ENCODE peak calls at places on chromosomes 5 and 9, in five cellular contexts. T is breast epithelium, O is adrenal gland, Q is body of pancreas, H is H1. G is an unnamed sample.

GRCh38 chr9:131971482-131972074 is 108.1 kb downstream of the MED27 start:
- DNase-seq in T (no peak), O (no peak), Q (no peak), H (no peak), G (no peak)

GRCh38 chr5:116944171-116944570 is 369.5 kb upstream of the SEMA6A start:
- DNase-seq in T (no peak), O (no peak), Q (no peak), H (no peak), G (no peak)

GRCh38 chr9:8419871-8420270 is 620.3 kb upstream of the DMAC1 start:
- DNase-seq in T (no peak), O (no peak), Q (no peak), H (no peak), G (no peak)

GRCh38 chr5:7926720-7927119 is 57.8 kb downstream of the MTRR start:
- DNase-seq in T (no peak), O (no peak), Q (no peak), H (no peak), G (no peak)

GRCh38 chr5:156119692-156120091 is 207.3 kb upstream of the SGCD start:
- DNase-seq in T (no peak), O (no peak), Q (no peak), H (no peak), G (no peak)

GRCh38 chr5:109177227-109177626 is 232.5 kb downstream of the PJA2 start:
- DNase-seq in T (no peak), O (no peak), Q (no peak), H (no peak), G (no peak)

GRCh38 chr5:133818031-133818431 is 150.4 kb downstream of the C5orf15 start:
- DNase-seq in T (peak), O (peak), Q (peak), H (no peak), G (peak)

GRCh38 chr9:112575107-112575506 is 88.5 kb downstream of the KIAA1958 start:
- DNase-seq in T (no peak), O (no peak), Q (no peak), H (no peak), G (no peak)

GRCh38 chr9:74887041-74887980 is at the start of gene TRPM6:
- DNase-seq in T (peak), O (peak), Q (peak), H (peak), G (peak)

GRCh38 chr5:116896001-116896400 is 321.4 kb upstream of the SEMA6A start:
- DNase-seq in T (no peak), O (no peak), Q (no peak), H (no peak), G (no peak)

GRCh38 chr5:159893020-159893695 is 23.1 kb upstream of the ADRA1B start:
- DNase-seq in T (no peak), O (no peak), Q (no peak), H (no peak), G (no peak)

GRCh38 chr5:81778642-81779041 is 27.7 kb upstream of the SSBP2 start:
- DNase-seq in T (no peak), O (no peak), Q (no peak), H (no peak), G (no peak)

GRCh38 chr5:14447958-14448881 is 133.4 kb upstream of the OTULINL start:
- DNase-seq in T (no peak), O (no peak), Q (no peak), H (no peak), G (no peak)

GRCh38 chr5:14123974-14124482 is 19.1 kb upstream of the TRIO start:
- DNase-seq in T (no peak), O (no peak), Q (no peak), H (no peak), G (no peak)

DNA sequence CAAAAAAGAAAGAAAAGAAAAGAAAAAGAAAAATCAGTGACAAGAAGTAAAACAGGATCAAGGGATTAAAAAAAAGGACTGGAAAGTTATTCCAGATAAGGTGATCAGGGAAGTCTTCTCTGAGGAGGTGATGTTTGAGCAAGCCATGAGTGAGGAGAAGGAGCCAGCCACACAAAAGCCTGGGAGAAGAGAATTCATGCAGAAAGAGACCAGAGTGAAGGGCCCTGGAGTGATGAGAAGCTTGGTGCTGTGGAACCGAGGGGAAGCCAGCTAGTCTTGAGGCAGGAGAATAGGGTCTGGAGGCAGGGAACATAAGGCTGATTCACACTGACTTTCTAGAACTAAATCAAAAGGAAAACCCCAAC is 4.0 kb upstream of the EXOSC2 start:
- DNase-seq in T (no peak), O (no peak), Q (no peak), H (no peak), G (no peak)
- H3K4me3 ChIP-seq in T (peak), O (no peak), Q (no peak), H (no peak), G (peak)

GRCh38 chr9:4985376-4986266 is 549 bp downstream of the JAK2 start:
- DNase-seq in T (no peak), O (peak), Q (peak), H (no peak), G (peak)

GRCh38 chr9:4986291-4986690 is 1.2 kb downstream of the JAK2 start:
- DNase-seq in T (no peak), O (no peak), Q (no peak), H (no peak), G (no peak)

GRCh38 chr9:4983541-4984165 is 1.4 kb upstream of the JAK2 start:
- DNase-seq in T (no peak), O (peak), Q (no peak), H (no peak), G (no peak)

GRCh38 chr9:4984171-4984570 is 901 bp upstream of the JAK2 start:
- DNase-seq in T (no peak), O (no peak), Q (no peak), H (no peak), G (no peak)

DNA sequence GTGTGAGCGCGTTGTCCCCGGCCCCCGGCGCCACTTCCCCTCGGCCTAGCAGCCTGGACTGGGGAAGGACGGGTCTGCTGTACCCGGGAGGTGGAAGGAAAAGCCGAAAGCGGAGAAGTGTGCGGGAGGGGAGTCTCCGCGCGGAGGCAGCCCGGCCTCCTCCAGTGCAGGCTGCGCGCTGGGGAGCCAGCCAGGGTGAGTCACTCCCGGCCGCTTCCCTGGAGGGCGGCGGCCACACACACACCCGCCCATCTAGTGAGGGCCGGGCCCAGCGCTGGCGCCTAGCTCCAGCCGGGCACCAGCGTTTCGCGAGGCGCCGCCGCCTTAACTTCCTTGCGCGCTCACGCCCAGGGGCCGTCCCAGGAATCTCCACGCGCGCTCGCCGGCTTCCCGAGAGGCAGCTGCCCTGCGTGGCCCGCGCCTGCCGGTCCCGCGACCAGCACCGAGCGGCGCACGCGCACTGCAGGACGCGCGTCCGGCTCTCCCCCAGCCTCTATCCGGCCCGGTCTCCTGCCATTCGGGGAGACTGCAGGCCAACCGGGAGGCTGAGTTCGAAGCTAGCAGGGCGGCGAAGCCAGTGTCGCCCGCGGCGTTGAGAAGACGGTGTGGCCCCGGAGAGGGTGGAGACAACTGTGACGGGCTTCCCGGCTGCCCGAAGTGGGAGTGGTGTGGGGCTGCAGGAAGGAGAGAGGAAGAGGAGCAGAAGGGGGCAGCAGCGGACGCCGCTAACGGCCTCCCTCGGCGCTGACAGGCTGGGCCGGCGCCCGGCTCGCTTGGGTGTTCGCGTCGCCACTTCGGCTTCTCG is at the start of gene JAK2:
- DNase-seq in T (peak), O (peak), Q (peak), H (peak), G (peak)
- TF ChIP-seq POLR2A in T (peak), O (peak), Q (peak), H (peak), G (peak)

GRCh38 chr9:124505901-124506346 is 1.3 kb downstream of the NR5A1 start:
- DNase-seq in T (no peak), O (no peak), Q (no peak), H (no peak), G (no peak)
- H3K4me3 ChIP-seq in T (no peak), O (no peak), Q (no peak), H (no peak), G (no peak)

GRCh38 chr9:82404484-82405280 is 416.1 kb downstream of the SPATA31D1 start:
- DNase-seq in T (no peak), O (no peak), Q (no peak), H (no peak), G (no peak)
- TF ChIP-seq POLR2A in T (no peak), O (no peak), Q (no peak), H (no peak), G (no peak)

GRCh38 chr5:53476531-53477480 is 3.6 kb upstream of the FST start:
- DNase-seq in T (no peak), O (no peak), Q (no peak), H (no peak), G (no peak)
- H3K4me3 ChIP-seq in T (no peak), O (no peak), Q (no peak), H (no peak), G (no peak)

GRCh38 chr5:40406426-40407211 is 273.1 kb upstream of the PTGER4 start:
- DNase-seq in T (no peak), O (no peak), Q (no peak), H (no peak), G (no peak)

GRCh38 chr5:40410939-40411635 is 268.6 kb upstream of the PTGER4 start:
- DNase-seq in T (no peak), O (no peak), Q (no peak), H (no peak), G (no peak)

GRCh38 chr5:40410231-40410861 is 269.4 kb upstream of the PTGER4 start:
- DNase-seq in T (no peak), O (no peak), Q (no peak), H (no peak), G (no peak)

GRCh38 chr5:40405985-40406384 is 273.7 kb upstream of the PTGER4 start:
- DNase-seq in T (no peak), O (no peak), Q (no peak), H (no peak), G (no peak)

DNA sequence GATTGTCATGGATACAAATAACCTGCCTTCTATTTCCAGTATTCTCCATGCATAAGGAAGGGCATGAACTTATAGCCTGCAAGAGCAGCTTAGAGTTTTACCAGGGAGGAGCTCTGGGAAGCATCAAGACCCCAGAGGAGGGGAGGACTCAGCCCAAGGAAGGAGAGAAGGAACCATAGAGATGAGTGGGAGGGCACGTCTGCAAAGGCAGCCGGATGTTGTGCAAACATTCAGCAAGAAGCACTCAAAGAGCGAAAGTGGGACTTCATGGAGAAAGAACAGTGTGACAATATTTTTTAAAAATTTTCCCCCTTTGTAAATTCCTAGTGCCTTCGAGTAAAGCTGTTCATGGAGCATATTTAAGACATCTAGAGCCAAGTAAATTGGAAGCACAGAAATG is 270.1 kb upstream of the PTGER4 start:
- DNase-seq in T (no peak), O (no peak), Q (no peak), H (no peak), G (peak)
- TF ChIP-seq POLR2A in T (no peak), O (no peak), Q (no peak), H (no peak), G (no peak)

GRCh38 chr9:88572684-88573083 is 37.7 kb downstream of the NXNL2 start:
- DNase-seq in T (no peak), O (no peak), Q (no peak), H (no peak), G (no peak)

GRCh38 chr9:88571417-88571816 is 36.4 kb downstream of the NXNL2 start:
- DNase-seq in T (no peak), O (no peak), Q (no peak), H (no peak), G (no peak)

GRCh38 chr9:88567870-88568269 is 32.9 kb downstream of the NXNL2 start:
- DNase-seq in T (no peak), O (no peak), Q (no peak), H (no peak), G (no peak)
- H3K4me3 ChIP-seq in T (no peak), O (no peak), Q (no peak), H (no peak), G (no peak)

GRCh38 chr5:179793470-179794139 is at the start of gene LTC4S:
- DNase-seq in T (peak), O (peak), Q (peak), H (no peak), G (peak)
- TF ChIP-seq POLR2A in T (no peak), O (peak), Q (peak), H (no peak), G (no peak)

G was measured in gastrocnemius medialis.